ENCODE peak calls at places on chromosomes 7 and 10, in seven cellular contexts. V, O, Z, H, G, J and Y are unnamed samples.

GRCh38 chr7:112214887-112215286 is 8.4 kb downstream of the ZNF277 start:
- DNase-seq in V (no peak), H (no peak), J (no peak), O (no peak), G (no peak), Z (no peak), Y (no peak)

GRCh38 chr7:47565841-47566240 is 16.1 kb downstream of the TNS3 start:
- DNase-seq in O (no peak), V (no peak), H (no peak), Z (no peak), J (no peak), G (no peak), Y (no peak)

GRCh38 chr7:91348686-91349085 is 84.5 kb downstream of the FZD1 start:
- DNase-seq in J (no peak), H (peak; percentile 49), G (no peak), V (peak; percentile 54), Z (no peak), O (no peak), Y (peak; percentile 31)

GRCh38 chr7:42238709-42239395 is 1.8 kb upstream of the GLI3 start:
- DNase-seq in J (peak; percentile 72), Z (no peak), O (no peak), G (no peak), V (peak; percentile 76), H (peak; percentile 79), Y (peak; percentile 79)

GRCh38 chr7:114930107-114930521 is 8.2 kb downstream of the MDFIC start:
- DNase-seq in V (no peak), H (peak; percentile 54), G (no peak), O (no peak), Z (no peak), J (no peak), Y (no peak)

GRCh38 chr7:66953044-66953427 is 32.0 kb downstream of the TMEM248 start:
- DNase-seq in Z (no peak), J (no peak), G (no peak), H (no peak), V (no peak), O (no peak), Y (no peak)

GRCh38 chr7:108314049-108314448 is 142.2 kb downstream of the NRCAM start:
- DNase-seq in O (no peak), H (no peak), J (no peak), V (no peak), G (no peak), Z (no peak), Y (no peak)

GRCh38 chr10:114593816-114594468 is 64.1 kb downstream of the ABLIM1 start:
- DNase-seq in J (no peak), G (no peak), V (no peak), Z (no peak), H (no peak), O (no peak), Y (no peak)

GRCh38 chr7:111763221-111763791 is 201.0 kb upstream of the IMMP2L start:
- DNase-seq in J (peak; percentile 29), H (peak; percentile 78), Z (no peak), V (peak; percentile 38), O (no peak), G (no peak), Y (peak; percentile 47)